ENCODE peak calls at places on chromosomes 6 and 20, in ten cellular contexts. One of them, this sample, is unnamed.

GRCh38 chr6:53465732-53466131 is 79.2 kb downstream of the GCLC start:
- DNase-seq in K562: no peak
- DNase-seq in transverse colon: no peak
- DNase-seq in tibial nerve: no peak
- DNase-seq in ovary: no peak
- DNase-seq in A549: no peak
- DNase-seq in suprapubic skin: no peak
- DNase-seq in H1: no peak
- DNase-seq in stomach: no peak
- DNase-seq in GM12878: no peak
- DNase-seq in this sample: no peak

GRCh38 chr6:37122861-37123260 is 47.1 kb upstream of the PIM1 start:
- DNase-seq in GM12878: no peak
- DNase-seq in tibial nerve: no peak
- DNase-seq in A549: no peak
- DNase-seq in stomach: no peak
- DNase-seq in suprapubic skin: no peak
- DNase-seq in K562: no peak
- DNase-seq in H1: no peak
- DNase-seq in ovary: no peak
- DNase-seq in transverse colon: no peak
- DNase-seq in this sample: no peak

GRCh38 chr6:149846321-149846720 is 17.8 kb downstream of the LRP11 start:
- DNase-seq in ovary: no peak
- DNase-seq in transverse colon: no peak
- DNase-seq in suprapubic skin: peak; percentile 73
- DNase-seq in K562: peak; percentile 29
- DNase-seq in tibial nerve: no peak
- DNase-seq in stomach: peak; percentile 48
- DNase-seq in H1: no peak
- DNase-seq in GM12878: no peak
- DNase-seq in A549: peak; percentile 39
- DNase-seq in this sample: no peak

GRCh38 chr6:32970413-32971244 is 2.2 kb downstream of the BRD2 start:
- DNase-seq in stomach: peak; percentile 89
- DNase-seq in transverse colon: peak; percentile 90
- DNase-seq in suprapubic skin: peak; percentile 92
- DNase-seq in ovary: peak; percentile 93
- DNase-seq in K562: peak; percentile 60
- DNase-seq in tibial nerve: peak; percentile 83
- DNase-seq in A549: peak; percentile 87
- DNase-seq in H1: peak; percentile 87
- DNase-seq in GM12878: peak; percentile 61
- DNase-seq in this sample: peak; percentile 94

GRCh38 chr6:153087436-153087835 is 43.6 kb downstream of the RGS17 start:
- DNase-seq in K562: no peak
- DNase-seq in A549: no peak
- DNase-seq in GM12878: no peak
- DNase-seq in H1: no peak
- DNase-seq in ovary: no peak
- DNase-seq in transverse colon: no peak
- DNase-seq in stomach: no peak
- DNase-seq in tibial nerve: no peak
- DNase-seq in suprapubic skin: no peak
- DNase-seq in this sample: no peak

GRCh38 chr6:3230275-3231212 is 3.1 kb upstream of the TUBB2B start:
- DNase-seq in transverse colon: no peak
- DNase-seq in tibial nerve: peak; percentile 28
- DNase-seq in K562: no peak
- DNase-seq in stomach: no peak
- DNase-seq in A549: no peak
- DNase-seq in ovary: no peak
- DNase-seq in H1: peak; percentile 71
- DNase-seq in suprapubic skin: no peak
- DNase-seq in GM12878: no peak
- DNase-seq in this sample: no peak

GRCh38 chr6:123715243-123715863 is 78.6 kb upstream of the TRDN start:
- DNase-seq in stomach: no peak
- DNase-seq in suprapubic skin: no peak
- DNase-seq in GM12878: no peak
- DNase-seq in ovary: no peak
- DNase-seq in transverse colon: no peak
- DNase-seq in tibial nerve: peak; percentile 31
- DNase-seq in H1: no peak
- DNase-seq in K562: no peak
- DNase-seq in A549: peak; percentile 17
- DNase-seq in this sample: no peak

GRCh38 chr6:43763133-43763797 is 6.7 kb upstream of the VEGFA start:
- DNase-seq in tibial nerve: no peak
- DNase-seq in A549: no peak
- DNase-seq in ovary: no peak
- DNase-seq in H1: no peak
- DNase-seq in transverse colon: no peak
- DNase-seq in K562: no peak
- DNase-seq in stomach: no peak
- DNase-seq in GM12878: no peak
- DNase-seq in suprapubic skin: no peak
- DNase-seq in this sample: no peak

GRCh38 chr6:65707134-65707826 is at the start of gene EYS:
- DNase-seq in ovary: no peak
- DNase-seq in transverse colon: no peak
- DNase-seq in stomach: no peak
- DNase-seq in K562: no peak
- DNase-seq in H1: no peak
- DNase-seq in tibial nerve: no peak
- DNase-seq in A549: no peak
- DNase-seq in suprapubic skin: no peak
- DNase-seq in GM12878: no peak
- DNase-seq in this sample: no peak

GRCh38 chr20:22341508-22341907 is 242.9 kb downstream of the FOXA2 start:
- DNase-seq in stomach: no peak
- DNase-seq in GM12878: no peak
- DNase-seq in tibial nerve: no peak
- DNase-seq in H1: no peak
- DNase-seq in transverse colon: no peak
- DNase-seq in K562: no peak
- DNase-seq in A549: peak; percentile 64
- DNase-seq in suprapubic skin: no peak
- DNase-seq in ovary: no peak
- DNase-seq in this sample: no peak

GRCh38 chr6:36605560-36606391 is 11.6 kb downstream of the SRSF3 start:
- DNase-seq in suprapubic skin: peak; percentile 34
- DNase-seq in stomach: no peak
- DNase-seq in A549: no peak
- DNase-seq in tibial nerve: no peak
- DNase-seq in K562: no peak
- DNase-seq in H1: no peak
- DNase-seq in ovary: peak; percentile 9
- DNase-seq in transverse colon: no peak
- DNase-seq in GM12878: no peak
- DNase-seq in this sample: peak; percentile 8

GRCh38 chr6:139370047-139370706 is 4.3 kb downstream of the CITED2 start:
- DNase-seq in H1: no peak
- DNase-seq in A549: no peak
- DNase-seq in ovary: no peak
- DNase-seq in transverse colon: peak; percentile 17
- DNase-seq in GM12878: no peak
- DNase-seq in suprapubic skin: no peak
- DNase-seq in tibial nerve: peak; percentile 29
- DNase-seq in stomach: no peak
- DNase-seq in K562: no peak
- DNase-seq in this sample: peak; percentile 35

DNA sequence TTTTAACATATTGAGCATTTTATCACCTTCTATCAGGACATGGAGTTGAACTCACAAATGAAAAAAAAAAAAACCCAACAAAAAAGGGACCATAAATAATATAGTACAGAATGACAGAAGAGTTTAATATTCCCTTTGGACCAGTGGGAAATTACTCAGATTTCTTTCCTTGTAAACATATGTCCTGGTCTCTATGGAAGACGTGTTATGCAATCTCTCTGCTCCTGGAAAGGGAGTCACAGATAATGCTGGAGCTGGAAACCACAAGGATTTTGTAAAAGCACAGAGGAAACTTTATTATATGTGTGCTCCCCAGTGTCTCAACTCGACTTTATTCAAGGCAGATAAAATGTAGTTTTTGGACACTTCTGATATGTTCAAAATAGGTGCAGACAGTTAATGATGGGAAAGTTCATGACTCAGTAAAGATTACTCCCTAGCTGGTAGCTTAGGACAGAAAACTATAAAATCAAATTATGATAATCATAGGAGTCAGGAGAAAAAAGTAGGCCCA is 88.1 kb upstream of the ZFP64 start:
- DNase-seq in A549: no peak
- DNase-seq in ovary: no peak
- DNase-seq in tibial nerve: no peak
- DNase-seq in H1: no peak
- DNase-seq in stomach: no peak
- DNase-seq in K562: no peak
- DNase-seq in transverse colon: no peak
- DNase-seq in suprapubic skin: no peak
- DNase-seq in GM12878: no peak
- DNase-seq in this sample: no peak
- TF ChIP-seq EP300 in A549: no peak
- TF ChIP-seq EP300 in ovary: no peak
- TF ChIP-seq EP300 in tibial nerve: no peak
- TF ChIP-seq EP300 in H1: no peak
- TF ChIP-seq EP300 in stomach: no peak
- TF ChIP-seq EP300 in K562: no peak
- TF ChIP-seq EP300 in transverse colon: no peak
- TF ChIP-seq EP300 in suprapubic skin: no peak
- TF ChIP-seq EP300 in GM12878: no peak
- TF ChIP-seq EP300 in this sample: no peak

DNA sequence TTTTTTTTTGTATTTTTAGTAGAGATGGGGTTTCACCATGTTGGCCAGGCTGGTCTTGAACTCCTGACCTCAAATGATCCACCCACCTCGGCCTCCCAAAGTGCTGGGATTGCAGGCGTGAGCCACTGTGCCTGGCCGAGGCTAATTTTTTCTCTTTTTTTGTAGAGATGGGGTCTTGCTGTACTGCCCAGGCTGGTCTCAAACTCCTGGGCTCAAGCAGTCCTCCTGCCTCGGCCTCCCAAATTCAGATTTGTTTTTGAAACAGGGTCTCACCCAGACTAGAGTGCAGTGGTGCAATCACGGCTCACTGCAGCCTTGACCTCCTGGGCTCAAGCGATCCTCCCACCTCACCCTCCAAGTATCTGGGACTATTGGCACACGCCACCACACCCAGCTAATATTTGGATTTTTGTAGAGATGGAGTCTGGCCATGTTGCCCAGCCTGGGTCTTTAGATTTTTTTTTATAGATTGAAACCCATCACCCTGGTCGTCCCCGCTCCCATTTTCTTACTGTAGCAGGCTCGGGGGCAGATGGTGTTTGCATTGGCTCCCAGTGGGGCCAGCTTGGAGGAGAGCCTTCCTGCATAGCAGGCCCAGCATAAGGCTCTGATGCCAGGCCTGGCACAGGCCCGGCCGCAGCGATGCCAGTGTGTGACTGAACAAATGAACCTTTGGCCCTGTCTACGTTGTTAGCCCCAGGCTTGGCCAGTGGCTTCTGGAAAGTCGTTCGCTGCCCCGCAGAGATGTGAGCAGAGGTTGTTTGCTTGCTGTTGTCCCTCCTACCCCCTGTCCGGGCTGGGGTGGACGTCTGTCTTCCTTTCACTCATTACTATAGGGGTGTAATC is 4.3 kb upstream of the MTG2 start:
- DNase-seq in tibial nerve: no peak
- DNase-seq in transverse colon: no peak
- DNase-seq in suprapubic skin: no peak
- DNase-seq in A549: no peak
- DNase-seq in K562: no peak
- DNase-seq in GM12878: no peak
- DNase-seq in H1: no peak
- DNase-seq in ovary: no peak
- DNase-seq in stomach: peak; percentile 78
- DNase-seq in this sample: no peak
- H3K27ac ChIP-seq in tibial nerve: no peak overlapping the region
- H3K27ac ChIP-seq in transverse colon: no peak overlapping the region
- H3K27ac ChIP-seq in suprapubic skin: no peak overlapping the region
- H3K27ac ChIP-seq in A549: no peak overlapping the region
- H3K27ac ChIP-seq in K562: no peak overlapping the region
- H3K27ac ChIP-seq in GM12878: no peak overlapping the region
- H3K27ac ChIP-seq in H1: no peak overlapping the region
- H3K27ac ChIP-seq in ovary: no peak overlapping the region
- H3K27ac ChIP-seq in stomach: no peak overlapping the region
- H3K27ac ChIP-seq in this sample: no peak overlapping the region

GRCh38 chr6:14622135-14622534 is 504.6 kb downstream of the CD83 start:
- DNase-seq in K562: no peak
- DNase-seq in H1: no peak
- DNase-seq in stomach: peak; percentile 76
- DNase-seq in transverse colon: no peak
- DNase-seq in A549: peak; percentile 61
- DNase-seq in ovary: no peak
- DNase-seq in suprapubic skin: no peak
- DNase-seq in tibial nerve: no peak
- DNase-seq in GM12878: no peak
- DNase-seq in this sample: no peak

GRCh38 chr6:14620522-14620921 is 502.9 kb downstream of the CD83 start:
- DNase-seq in GM12878: no peak
- DNase-seq in H1: no peak
- DNase-seq in transverse colon: no peak
- DNase-seq in suprapubic skin: no peak
- DNase-seq in A549: no peak
- DNase-seq in stomach: no peak
- DNase-seq in tibial nerve: no peak
- DNase-seq in K562: no peak
- DNase-seq in ovary: no peak
- DNase-seq in this sample: no peak

GRCh38 chr6:14625173-14625895 is 507.8 kb downstream of the CD83 start:
- DNase-seq in stomach: no peak
- DNase-seq in tibial nerve: no peak
- DNase-seq in K562: no peak
- DNase-seq in ovary: no peak
- DNase-seq in A549: no peak
- DNase-seq in transverse colon: no peak
- DNase-seq in suprapubic skin: no peak
- DNase-seq in H1: peak; percentile 55
- DNase-seq in GM12878: no peak
- DNase-seq in this sample: no peak

GRCh38 chr6:14621518-14621917 is 503.9 kb downstream of the CD83 start:
- DNase-seq in stomach: no peak
- DNase-seq in transverse colon: no peak
- DNase-seq in A549: no peak
- DNase-seq in tibial nerve: no peak
- DNase-seq in H1: no peak
- DNase-seq in GM12878: no peak
- DNase-seq in K562: no peak
- DNase-seq in ovary: no peak
- DNase-seq in suprapubic skin: no peak
- DNase-seq in this sample: no peak

GRCh38 chr6:14622878-14623542 is 505.4 kb downstream of the CD83 start:
- DNase-seq in GM12878: no peak
- DNase-seq in A549: no peak
- DNase-seq in transverse colon: no peak
- DNase-seq in H1: no peak
- DNase-seq in ovary: no peak
- DNase-seq in stomach: no peak
- DNase-seq in tibial nerve: no peak
- DNase-seq in K562: no peak
- DNase-seq in suprapubic skin: no peak
- DNase-seq in this sample: no peak
- TF ChIP-seq EP300 in GM12878: no peak
- TF ChIP-seq EP300 in A549: no peak
- TF ChIP-seq EP300 in transverse colon: no peak
- TF ChIP-seq EP300 in H1: no peak
- TF ChIP-seq EP300 in ovary: no peak
- TF ChIP-seq EP300 in stomach: no peak
- TF ChIP-seq EP300 in tibial nerve: no peak
- TF ChIP-seq EP300 in K562: no peak
- TF ChIP-seq EP300 in suprapubic skin: no peak
- TF ChIP-seq EP300 in this sample: no peak

GRCh38 chr20:10985536-10985935 is 311.7 kb upstream of the JAG1 start:
- DNase-seq in H1: no peak
- DNase-seq in transverse colon: no peak
- DNase-seq in GM12878: no peak
- DNase-seq in ovary: no peak
- DNase-seq in A549: peak; percentile 18
- DNase-seq in stomach: no peak
- DNase-seq in tibial nerve: peak; percentile 30
- DNase-seq in suprapubic skin: no peak
- DNase-seq in K562: no peak
- DNase-seq in this sample: no peak
- H3K27ac ChIP-seq in H1: no peak overlapping the region
- H3K27ac ChIP-seq in transverse colon: no peak overlapping the region
- H3K27ac ChIP-seq in GM12878: no peak overlapping the region
- H3K27ac ChIP-seq in ovary: no peak overlapping the region
- H3K27ac ChIP-seq in A549: peak overlapping the region; percentile 16
- H3K27ac ChIP-seq in stomach: no peak overlapping the region
- H3K27ac ChIP-seq in tibial nerve: peak overlapping the region; percentile 29
- H3K27ac ChIP-seq in suprapubic skin: peak overlapping the region; percentile 27
- H3K27ac ChIP-seq in K562: no peak overlapping the region
- H3K27ac ChIP-seq in this sample: no peak overlapping the region

This sample was measured in upper lobe of left lung.